ENCODE peak calls at places on chromosomes 16 and 17, in five cellular contexts. One of them, this sample, is unnamed.

GRCh38 chr16:10743227-10743609 is 424 bp upstream of the NUBP1 start:
- DNase-seq in GM23248: no peak
- DNase-seq in transverse colon: no peak
- DNase-seq in ovary: no peak
- DNase-seq in astrocyte: no peak
- DNase-seq in this sample: no peak

GRCh38 chr17:5473906-5474305 is 5.1 kb upstream of the DHX33 start:
- DNase-seq in GM23248: no peak
- DNase-seq in transverse colon: no peak
- DNase-seq in ovary: no peak
- DNase-seq in astrocyte: no peak
- DNase-seq in this sample: no peak

GRCh38 chr17:38920374-38921291 is 4.8 kb upstream of the LASP1NB start:
- DNase-seq in GM23248: no peak
- DNase-seq in transverse colon: no peak
- DNase-seq in ovary: no peak
- DNase-seq in astrocyte: no peak
- DNase-seq in this sample: no peak

GRCh38 chr17:56284501-56284900 is 131.2 kb downstream of the ANKFN1 start:
- DNase-seq in GM23248: no peak
- DNase-seq in transverse colon: no peak
- DNase-seq in ovary: no peak
- DNase-seq in astrocyte: no peak
- DNase-seq in this sample: no peak

GRCh38 chr17:10357768-10358167 is 15.0 kb downstream of the MYH13 start:
- DNase-seq in GM23248: peak
- DNase-seq in transverse colon: no peak
- DNase-seq in ovary: no peak
- DNase-seq in astrocyte: no peak
- DNase-seq in this sample: no peak

GRCh38 chr16:4700380-4700996 is 7.1 kb downstream of the NUDT16L1 start:
- DNase-seq in GM23248: no peak
- DNase-seq in transverse colon: no peak
- DNase-seq in ovary: no peak
- DNase-seq in astrocyte: no peak
- DNase-seq in this sample: no peak

GRCh38 chr16:49282690-49283375 is 1.2 kb upstream of the CBLN1 start:
- DNase-seq in GM23248: no peak
- DNase-seq in transverse colon: no peak
- DNase-seq in ovary: no peak
- DNase-seq in astrocyte: no peak
- DNase-seq in this sample: no peak

GRCh38 chr16:73068546-73069401 is 20.8 kb upstream of the ZFHX3 start:
- DNase-seq in GM23248: peak
- DNase-seq in transverse colon: peak
- DNase-seq in ovary: no peak
- DNase-seq in astrocyte: peak
- DNase-seq in this sample: peak

GRCh38 chr17:40615295-40615988 is 32.2 kb downstream of the SMARCE1 start:
- DNase-seq in GM23248: peak
- DNase-seq in transverse colon: peak
- DNase-seq in ovary: peak
- DNase-seq in astrocyte: peak
- DNase-seq in this sample: no peak

GRCh38 chr17:58531122-58531521 is 16.7 kb upstream of the MTMR4 start:
- DNase-seq in GM23248: no peak
- DNase-seq in transverse colon: no peak
- DNase-seq in ovary: peak
- DNase-seq in astrocyte: no peak
- DNase-seq in this sample: no peak

GRCh38 chr17:10087333-10087732 is 111.1 kb downstream of the GAS7 start:
- DNase-seq in GM23248: no peak
- DNase-seq in transverse colon: no peak
- DNase-seq in ovary: no peak
- DNase-seq in astrocyte: no peak
- DNase-seq in this sample: no peak

GRCh38 chr17:31296156-31296555 is 883 bp downstream of the OMG start:
- DNase-seq in GM23248: no peak
- DNase-seq in transverse colon: no peak
- DNase-seq in ovary: no peak
- DNase-seq in astrocyte: no peak
- DNase-seq in this sample: no peak
- H3K4me3 ChIP-seq in GM23248: no peak
- H3K4me3 ChIP-seq in transverse colon: no peak
- H3K4me3 ChIP-seq in ovary: no peak
- H3K4me3 ChIP-seq in astrocyte: no peak
- H3K4me3 ChIP-seq in this sample: no peak

GRCh38 chr16:50500171-50500874 is 47.9 kb upstream of the NKD1 start:
- DNase-seq in GM23248: no peak
- DNase-seq in transverse colon: no peak
- DNase-seq in ovary: no peak
- DNase-seq in astrocyte: no peak
- DNase-seq in this sample: no peak
- H3K27ac ChIP-seq in GM23248: no peak
- H3K27ac ChIP-seq in transverse colon: no peak
- H3K27ac ChIP-seq in ovary: no peak
- H3K27ac ChIP-seq in astrocyte: no peak
- H3K27ac ChIP-seq in this sample: no peak

GRCh38 chr17:19022747-19023146 is 18.2 kb upstream of the FAM83G start:
- DNase-seq in GM23248: no peak
- DNase-seq in transverse colon: no peak
- DNase-seq in ovary: no peak
- DNase-seq in astrocyte: no peak
- DNase-seq in this sample: peak

GRCh38 chr17:19024101-19025078 is 19.8 kb upstream of the FAM83G start:
- DNase-seq in GM23248: peak
- DNase-seq in transverse colon: no peak
- DNase-seq in ovary: no peak
- DNase-seq in astrocyte: no peak
- DNase-seq in this sample: peak

GRCh38 chr17:19021622-19022083 is 17.1 kb upstream of the FAM83G start:
- DNase-seq in GM23248: peak
- DNase-seq in transverse colon: no peak
- DNase-seq in ovary: no peak
- DNase-seq in astrocyte: no peak
- DNase-seq in this sample: peak

GRCh38 chr17:19022128-19022527 is 17.6 kb upstream of the FAM83G start:
- DNase-seq in GM23248: no peak
- DNase-seq in transverse colon: no peak
- DNase-seq in ovary: no peak
- DNase-seq in astrocyte: no peak
- DNase-seq in this sample: peak

DNA sequence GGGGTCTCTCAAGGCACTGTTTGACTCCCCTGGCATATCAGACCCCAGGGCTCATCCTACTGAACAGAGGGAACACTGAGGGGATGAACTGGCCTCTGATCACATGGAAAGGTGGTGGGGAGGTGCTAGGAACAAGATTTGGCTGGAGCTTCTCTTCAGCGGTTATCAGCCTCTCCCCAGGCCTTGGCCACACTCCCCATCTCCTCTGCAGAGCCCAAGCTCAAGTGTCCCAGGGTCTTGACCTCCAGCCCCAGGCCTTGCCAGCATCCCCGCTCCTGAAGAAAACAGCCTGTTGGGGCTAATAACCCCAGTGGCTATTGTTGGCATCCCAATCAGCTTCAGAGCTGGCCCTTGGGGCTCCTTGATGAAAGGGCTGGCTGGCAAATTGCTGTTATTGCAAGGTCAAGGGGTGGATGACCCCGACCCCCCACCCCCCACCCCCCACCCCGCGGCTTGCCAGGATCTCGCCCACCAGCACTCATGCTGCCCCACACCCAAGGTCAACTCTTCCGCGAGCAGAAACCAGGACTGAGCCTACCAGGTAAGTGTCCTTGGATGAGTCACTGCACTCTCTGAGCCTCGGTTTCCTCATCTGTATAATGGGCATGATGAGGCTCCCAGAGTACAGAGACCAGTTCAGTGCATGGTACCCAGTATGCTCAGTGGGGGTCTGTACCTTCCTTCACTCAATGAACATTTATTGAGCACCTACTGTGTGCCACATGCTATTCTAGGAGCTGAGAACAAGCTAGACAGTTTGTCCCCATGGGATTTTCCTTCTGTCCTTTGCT is 18.8 kb upstream of the FAM83G start:
- DNase-seq in GM23248: no peak
- DNase-seq in transverse colon: no peak
- DNase-seq in ovary: no peak
- DNase-seq in astrocyte: no peak
- DNase-seq in this sample: peak
- H3K4me3 ChIP-seq in GM23248: no peak
- H3K4me3 ChIP-seq in transverse colon: no peak
- H3K4me3 ChIP-seq in ovary: no peak
- H3K4me3 ChIP-seq in astrocyte: no peak
- H3K4me3 ChIP-seq in this sample: no peak

GRCh38 chr16:87418644-87419043 is 26.5 kb downstream of the MAP1LC3B start:
- DNase-seq in GM23248: no peak
- DNase-seq in transverse colon: no peak
- DNase-seq in ovary: no peak
- DNase-seq in astrocyte: no peak
- DNase-seq in this sample: no peak
- H3K27ac ChIP-seq in GM23248: no peak
- H3K27ac ChIP-seq in transverse colon: no peak
- H3K27ac ChIP-seq in ovary: no peak
- H3K27ac ChIP-seq in astrocyte: no peak
- H3K27ac ChIP-seq in this sample: no peak

GRCh38 chr17:63555475-63556156 is 5.3 kb downstream of the DCAF7 start:
- DNase-seq in GM23248: no peak
- DNase-seq in transverse colon: no peak
- DNase-seq in ovary: no peak
- DNase-seq in astrocyte: no peak
- DNase-seq in this sample: no peak

GRCh38 chr17:63561819-63562218 is 11.5 kb downstream of the DCAF7 start:
- DNase-seq in GM23248: no peak
- DNase-seq in transverse colon: no peak
- DNase-seq in ovary: no peak
- DNase-seq in astrocyte: no peak
- DNase-seq in this sample: no peak

GRCh38 chr17:63558441-63558840 is 8.2 kb downstream of the DCAF7 start:
- DNase-seq in GM23248: no peak
- DNase-seq in transverse colon: no peak
- DNase-seq in ovary: no peak
- DNase-seq in astrocyte: no peak
- DNase-seq in this sample: no peak

GRCh38 chr17:63552211-63552610 is 1.9 kb downstream of the DCAF7 start:
- DNase-seq in GM23248: peak
- DNase-seq in transverse colon: no peak
- DNase-seq in ovary: no peak
- DNase-seq in astrocyte: no peak
- DNase-seq in this sample: no peak

GRCh38 chr17:63557416-63557815 is 7.1 kb downstream of the DCAF7 start:
- DNase-seq in GM23248: no peak
- DNase-seq in transverse colon: no peak
- DNase-seq in ovary: no peak
- DNase-seq in astrocyte: no peak
- DNase-seq in this sample: no peak
- H3K4me3 ChIP-seq in GM23248: no peak
- H3K4me3 ChIP-seq in transverse colon: no peak
- H3K4me3 ChIP-seq in ovary: no peak
- H3K4me3 ChIP-seq in astrocyte: no peak
- H3K4me3 ChIP-seq in this sample: no peak

DNA sequence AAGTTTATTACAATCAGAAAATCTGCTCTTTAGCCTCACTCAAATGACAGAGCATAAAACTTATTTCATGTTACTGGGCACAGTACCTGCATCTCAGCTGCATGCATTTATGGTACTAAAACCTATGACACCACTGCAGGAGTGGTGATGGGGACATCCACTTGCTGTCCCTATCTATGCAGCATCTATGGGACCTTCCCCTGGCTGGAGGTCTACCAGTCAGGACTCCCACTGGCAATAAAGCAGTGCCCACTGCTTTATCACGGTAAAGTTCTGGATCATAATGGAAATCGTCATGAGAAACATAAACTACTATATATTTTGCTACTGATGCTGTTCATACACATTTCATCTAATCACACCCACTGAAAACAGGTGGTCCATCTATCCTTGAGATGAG is 26.2 kb downstream of the NSMCE1 start:
- DNase-seq in GM23248: no peak
- DNase-seq in transverse colon: no peak
- DNase-seq in ovary: peak
- DNase-seq in astrocyte: no peak
- DNase-seq in this sample: no peak
- H3K27ac ChIP-seq in GM23248: peak
- H3K27ac ChIP-seq in transverse colon: peak
- H3K27ac ChIP-seq in ovary: no peak
- H3K27ac ChIP-seq in astrocyte: peak
- H3K27ac ChIP-seq in this sample: peak

This sample was measured in lower lobe of right lung.